ENCODE peak calls at places on chromosomes 13 and 19, in seven cellular contexts. C, Q, D, P, A, T and Y are unnamed samples. For H3K4me1, the result is how much of the 10 kb centered on the place peaks cover.

GRCh38 chr19:10086904-10087256 is 763 bp downstream of the SHFL start:
- DNase-seq in P (no peak), Q (no peak), D (peak), C (no peak), A (no peak), T (no peak), Y (no peak)

GRCh38 chr13:49436890-49437289 is 7.0 kb downstream of the CAB39L start:
- DNase-seq in P (no peak), A (no peak), Q (peak), T (peak), C (no peak), D (peak), Y (no peak)

GRCh38 chr19:39936020-39936419 is 1.6 kb upstream of the FCGBP start:
- DNase-seq in D (no peak), P (no peak), A (no peak), C (no peak), T (no peak), Q (no peak), Y (no peak)

GRCh38 chr19:1247747-1248453 is 483 bp upstream of the MIDN start:
- DNase-seq in D (no peak), A (no peak), P (no peak), Q (peak), C (no peak), T (no peak), Y (no peak)

GRCh38 chr13:27170521-27171243 is 929 bp downstream of the USP12 start:
- DNase-seq in T (no peak), C (peak), P (no peak), A (no peak), Q (peak), D (peak), Y (peak)

GRCh38 chr13:39779337-39780270 is 124.1 kb downstream of the COG6 start:
- DNase-seq in C (no peak), P (no peak), D (no peak), Q (no peak), A (no peak), T (no peak), Y (no peak)

GRCh38 chr13:43431279-43431678 is 355.5 kb downstream of the ENOX1 start:
- DNase-seq in Q (no peak), T (no peak), P (no peak), A (no peak), D (no peak), C (no peak), Y (no peak)

GRCh38 chr13:78215458-78215857 is 296.8 kb upstream of the EDNRB start:
- DNase-seq in D (no peak), T (no peak), Q (no peak), A (no peak), P (no peak), C (no peak), Y (no peak)

GRCh38 chr19:3375221-3376088 is 9.1 kb downstream of the NFIC start:
- DNase-seq in C (no peak), T (peak), D (peak), A (peak), P (no peak), Q (peak), Y (peak)

GRCh38 chr19:3798137-3798536 is 12.0 kb upstream of the MATK start:
- DNase-seq in D (no peak), P (no peak), T (no peak), Q (no peak), A (no peak), C (no peak), Y (no peak)

GRCh38 chr13:93079294-93079693 is 147.3 kb upstream of the GPC6 start:
- DNase-seq in T (no peak), D (no peak), Q (no peak), P (no peak), C (no peak), A (no peak), Y (no peak)

GRCh38 chr13:112785419-112785856 is 95.6 kb downstream of the ATP11A start:
- DNase-seq in T (no peak), A (no peak), P (no peak), C (no peak), Q (peak), D (peak), Y (peak)

GRCh38 chr19:16739546-16739945 is 19.9 kb downstream of the NWD1 start:
- DNase-seq in P (no peak), A (no peak), T (no peak), Q (no peak), C (no peak), D (no peak), Y (no peak)

GRCh38 chr19:51450730-51451307 is 7.4 kb downstream of the SIGLEC8 start:
- DNase-seq in D (no peak), P (no peak), A (no peak), C (no peak), Q (no peak), T (no peak), Y (no peak)

GRCh38 chr13:40185393-40185792 is 481.0 kb downstream of the FOXO1 start:
- DNase-seq in Q (no peak), P (no peak), C (no peak), A (no peak), D (no peak), T (no peak), Y (no peak)

GRCh38 chr13:40618581-40619478 is 47.6 kb downstream of the FOXO1 start:
- DNase-seq in C (no peak), T (no peak), Q (no peak), A (no peak), P (no peak), D (no peak), Y (no peak)

GRCh38 chr19:8654591-8655339 is 24.3 kb downstream of the NFILZ start:
- DNase-seq in T (no peak), P (no peak), D (peak), Q (peak), C (peak), A (no peak), Y (no peak)

GRCh38 chr13:28641600-28641926 is 17.4 kb upstream of the POMP start:
- DNase-seq in A (no peak), T (no peak), C (no peak), D (no peak), P (no peak), Q (no peak), Y (no peak)

GRCh38 chr19:359653-359925 is 15.0 kb upstream of the MIER2 start:
- DNase-seq in T (no peak), A (no peak), Q (no peak), C (no peak), D (no peak), P (no peak), Y (no peak)

GRCh38 chr13:76980075-76980718 is 11.7 kb upstream of the CLN5 start:
- DNase-seq in T (peak), C (peak), P (no peak), Q (peak), A (peak), D (peak), Y (peak)

GRCh38 chr19:34373601-34374288 is 8.7 kb downstream of the GPI start:
- DNase-seq in P (no peak), Q (no peak), D (no peak), A (no peak), T (no peak), C (no peak), Y (no peak)

GRCh38 chr19:49503582-49503962 is 7.3 kb downstream of the RPS11 start:
- DNase-seq in P (no peak), A (no peak), T (no peak), C (no peak), D (no peak), Q (no peak), Y (no peak)
- H3K4me1 ChIP-seq in P (under half), A (under half), T (under half), C (under half), D (under half), Q (under half), Y (under half)

DNA sequence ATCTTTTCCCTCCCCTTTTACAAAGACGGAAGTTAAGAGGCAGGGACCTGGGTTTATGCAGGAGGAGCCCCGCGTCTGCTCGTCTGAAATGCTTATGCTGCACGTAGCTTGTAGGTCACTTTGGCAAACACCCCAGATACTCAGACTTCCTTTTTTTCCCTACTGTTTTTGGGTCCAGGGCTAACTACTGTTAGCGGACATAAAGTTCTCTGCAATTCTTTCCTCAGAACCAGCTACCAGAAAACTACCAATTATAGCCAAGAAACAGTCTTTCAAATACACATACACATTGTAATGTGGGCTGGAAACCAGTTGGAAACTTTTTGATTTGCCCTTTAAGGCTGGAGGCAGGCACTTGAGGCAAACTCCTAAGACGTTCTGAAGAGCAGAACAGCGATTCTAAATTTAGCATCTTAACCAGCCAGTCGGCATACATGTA is 50.7 kb downstream of the EFNB2 start:
- DNase-seq in P (no peak), A (no peak), C (no peak), D (no peak), Q (no peak), T (no peak), Y (no peak)
- TF ChIP-seq POLR2A in P (no peak), A (no peak), C (no peak), D (no peak), Q (no peak), T (no peak), Y (no peak)

GRCh38 chr13:99265823-99266426 is 7.7 kb upstream of the GPR18 start:
- DNase-seq in Q (no peak), P (no peak), A (no peak), T (no peak), D (no peak), C (peak), Y (no peak)

GRCh38 chr13:99269627-99270252 is 11.6 kb upstream of the GPR18 start:
- DNase-seq in D (no peak), A (no peak), P (no peak), T (no peak), C (peak), Q (peak), Y (no peak)

GRCh38 chr13:99266827-99267226 is 8.6 kb upstream of the GPR18 start:
- DNase-seq in C (no peak), Q (no peak), A (no peak), D (no peak), T (no peak), P (no peak), Y (no peak)

GRCh38 chr13:99268822-99269221 is 10.6 kb upstream of the GPR18 start:
- DNase-seq in P (no peak), T (no peak), C (no peak), Q (no peak), D (no peak), A (no peak), Y (no peak)

GRCh38 chr13:99267927-99268326 is 9.7 kb upstream of the GPR18 start:
- DNase-seq in A (no peak), D (no peak), Q (no peak), C (no peak), P (no peak), T (no peak), Y (no peak)
- H3K4me1 ChIP-seq in A (under half), D (under half), Q (under half), C (under half), P (under half), T (under half), Y (under half)

GRCh38 chr19:38889803-38890202 is 9.6 kb downstream of the SIRT2 start:
- DNase-seq in Q (no peak), P (no peak), D (no peak), C (no peak), T (no peak), A (no peak), Y (no peak)

GRCh38 chr19:38890686-38891085 is 8.7 kb downstream of the SIRT2 start:
- DNase-seq in Q (no peak), T (no peak), A (no peak), P (no peak), C (no peak), D (no peak), Y (no peak)

GRCh38 chr19:38892841-38893240 is 6.6 kb downstream of the SIRT2 start:
- DNase-seq in D (no peak), P (no peak), Q (no peak), C (no peak), A (no peak), T (no peak), Y (no peak)

GRCh38 chr19:38893341-38893771 is 6.1 kb downstream of the SIRT2 start:
- DNase-seq in Q (peak), C (no peak), P (no peak), D (no peak), T (no peak), A (no peak), Y (no peak)

GRCh38 chr19:38891791-38892190 is 7.6 kb downstream of the SIRT2 start:
- DNase-seq in Q (no peak), T (no peak), C (no peak), P (no peak), D (no peak), A (no peak), Y (no peak)
- TF ChIP-seq POLR2A in Q (no peak), T (no peak), C (no peak), P (no peak), D (no peak), A (no peak), Y (no peak)

DNA sequence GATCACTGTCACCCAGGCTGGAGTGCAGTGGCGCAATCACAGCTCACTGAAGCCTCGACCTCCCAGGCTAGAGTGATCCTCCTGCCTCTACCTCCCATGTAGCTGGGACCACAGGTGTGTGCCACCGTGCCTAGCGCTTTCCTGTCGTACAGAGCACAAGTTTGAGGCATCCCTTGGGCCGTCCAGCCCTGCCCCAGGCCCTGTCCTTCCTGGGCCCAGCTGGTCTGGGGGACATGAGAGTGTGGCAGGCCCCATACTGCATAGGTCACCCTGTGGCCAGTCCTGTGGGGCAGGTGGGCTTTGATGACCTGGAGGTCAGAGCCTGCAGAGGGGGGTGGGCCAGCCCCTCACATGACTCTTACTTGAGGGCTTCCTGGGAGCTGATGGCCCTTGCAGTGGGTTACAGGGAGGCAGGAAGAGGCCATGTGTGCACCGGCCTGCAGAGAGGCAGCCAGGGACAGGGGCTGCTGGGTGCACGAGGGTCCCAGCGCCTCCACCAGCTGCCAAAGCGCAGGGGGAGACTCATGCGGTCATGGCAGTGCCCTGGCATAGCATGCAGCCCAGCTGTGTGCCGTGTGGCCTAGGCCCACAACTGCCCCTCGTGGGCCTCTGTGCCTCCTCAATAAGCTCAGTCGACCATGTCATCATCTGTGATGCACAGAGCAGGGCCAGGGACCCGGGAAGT is 61.4 kb downstream of the KDM4B start:
- DNase-seq in C (no peak), Q (no peak), A (no peak), P (no peak), T (no peak), D (no peak), Y (no peak)
- H3K4me1 ChIP-seq in C (under half), Q (under half), A (under half), P (under half), T (under half), D (under half), Y (under half)

GRCh38 chr19:13027557-13027956 is 32.3 kb downstream of the NFIX start:
- DNase-seq in T (no peak), D (no peak), Q (no peak), A (no peak), P (no peak), C (no peak), Y (no peak)

GRCh38 chr19:13025819-13026477 is 30.7 kb downstream of the NFIX start:
- DNase-seq in C (no peak), D (no peak), T (no peak), A (no peak), Q (no peak), P (no peak), Y (no peak)

GRCh38 chr19:13024958-13025653 is 29.8 kb downstream of the NFIX start:
- DNase-seq in P (no peak), Q (no peak), C (no peak), D (no peak), A (no peak), T (no peak), Y (no peak)

GRCh38 chr19:13027031-13027430 is 31.8 kb downstream of the NFIX start:
- DNase-seq in P (no peak), C (no peak), D (no peak), Q (no peak), A (no peak), T (no peak), Y (no peak)

GRCh38 chr19:13026478-13026999 is 31.3 kb downstream of the NFIX start:
- DNase-seq in Q (no peak), T (no peak), D (no peak), C (no peak), A (no peak), P (no peak), Y (no peak)
- TF ChIP-seq POLR2A in Q (no peak), T (no peak), D (no peak), C (no peak), A (no peak), P (no peak), Y (no peak)

GRCh38 chr13:110907951-110908898 is 6.6 kb downstream of the ANKRD10 start:
- DNase-seq in C (peak), P (no peak), Q (no peak), D (no peak), A (no peak), T (no peak), Y (no peak)
- H3K4me1 ChIP-seq in C (half or more), P (under half), Q (under half), D (under half), A (under half), T (half or more), Y (half or more)